ENCODE peak calls at places on chromosomes 6 and 20, in nine cellular contexts. L, K, X, F, P, D, H, Z and N are unnamed samples. For H3K9me3, the result is how much of the 10 kb centered on the place peaks cover.

GRCh38 chr20:49909499-49910339 is 5.6 kb downstream of the SPATA2 start:
- DNase-seq in L (no peak), X (peak), P (no peak), F (no peak), D (peak), K (no peak), Z (no peak), H (no peak), N (peak)

GRCh38 chr6:11462742-11463414 is 74.7 kb upstream of the TMEM170B start:
- DNase-seq in P (no peak), D (no peak), Z (no peak), H (no peak), X (no peak), F (no peak), K (no peak), L (no peak), N (no peak)

GRCh38 chr6:162750776-162751175 is 23.0 kb downstream of the PACRG start:
- DNase-seq in P (no peak), H (no peak), X (no peak), L (no peak), F (no peak), Z (peak), K (no peak), D (no peak), N (no peak)

GRCh38 chr20:43799150-43799711 is 72.4 kb upstream of the GTSF1L start:
- DNase-seq in H (no peak), D (no peak), L (no peak), X (no peak), P (no peak), K (no peak), Z (no peak), F (no peak), N (peak)

GRCh38 chr6:64074981-64075380 is 439.4 kb downstream of the PHF3 start:
- DNase-seq in P (no peak), H (no peak), Z (no peak), K (no peak), X (no peak), D (no peak), L (no peak), F (no peak), N (no peak)

GRCh38 chr6:26493258-26493657 is 6.8 kb upstream of the BTN1A1 start:
- DNase-seq in D (no peak), X (no peak), Z (peak), F (no peak), P (no peak), H (no peak), K (no peak), L (no peak), N (no peak)

GRCh38 chr6:17334265-17334664 is 53.1 kb downstream of the RBM24 start:
- DNase-seq in Z (peak), F (no peak), P (no peak), K (no peak), X (no peak), H (no peak), D (no peak), L (no peak), N (no peak)

GRCh38 chr6:37209461-37210205 is 39.7 kb downstream of the PIM1 start:
- DNase-seq in Z (no peak), P (no peak), L (no peak), F (peak), H (no peak), K (no peak), D (no peak), X (no peak), N (no peak)

GRCh38 chr20:25278636-25279361 is 30.9 kb downstream of the PYGB start:
- DNase-seq in Z (no peak), F (no peak), X (peak), D (peak), K (no peak), P (peak), L (peak), H (peak), N (peak)

GRCh38 chr6:144897441-144897921 is 612.3 kb downstream of the UTRN start:
- DNase-seq in P (no peak), L (no peak), X (no peak), K (peak), F (no peak), D (no peak), Z (peak), H (no peak), N (no peak)

GRCh38 chr6:144898052-144898689 is 613.0 kb downstream of the UTRN start:
- DNase-seq in L (no peak), Z (no peak), K (peak), F (no peak), H (no peak), X (no peak), D (no peak), P (no peak), N (no peak)

GRCh38 chr6:144896876-144897275 is 611.7 kb downstream of the UTRN start:
- DNase-seq in K (no peak), X (no peak), D (no peak), L (no peak), P (no peak), H (no peak), F (no peak), Z (no peak), N (no peak)

GRCh38 chr6:144899161-144899560 is 614.0 kb downstream of the UTRN start:
- DNase-seq in D (no peak), F (no peak), L (no peak), K (no peak), P (no peak), Z (no peak), X (no peak), H (no peak), N (no peak)

GRCh38 chr6:144898741-144899140 is 613.6 kb downstream of the UTRN start:
- DNase-seq in P (no peak), L (no peak), X (no peak), K (no peak), Z (no peak), H (no peak), D (no peak), F (no peak), N (no peak)
- TF ChIP-seq CTCF in P (no peak), L (no peak), X (no peak), K (no peak), Z (no peak), H (no peak), D (no peak), F (no peak), N (no peak)

GRCh38 chr20:63284981-63285524 is 7.9 kb upstream of the COL20A1 start:
- DNase-seq in D (no peak), L (no peak), X (no peak), K (no peak), F (no peak), P (no peak), Z (no peak), H (no peak), N (no peak)
- H3K4me3 ChIP-seq in D (no peak), L (no peak), X (no peak), K (no peak), F (no peak), P (no peak), Z (no peak), H (no peak), N (no peak)

GRCh38 chr6:159540883-159541282 is 152.2 kb downstream of the SOD2 start:
- DNase-seq in H (no peak), X (no peak), L (no peak), K (no peak), F (no peak), D (no peak), P (no peak), Z (no peak), N (no peak)
- H3K9me3 ChIP-seq in H (under half), X (under half), L (under half), K (under half), F (under half), D (under half), P (under half), Z (under half), N (under half)

DNA sequence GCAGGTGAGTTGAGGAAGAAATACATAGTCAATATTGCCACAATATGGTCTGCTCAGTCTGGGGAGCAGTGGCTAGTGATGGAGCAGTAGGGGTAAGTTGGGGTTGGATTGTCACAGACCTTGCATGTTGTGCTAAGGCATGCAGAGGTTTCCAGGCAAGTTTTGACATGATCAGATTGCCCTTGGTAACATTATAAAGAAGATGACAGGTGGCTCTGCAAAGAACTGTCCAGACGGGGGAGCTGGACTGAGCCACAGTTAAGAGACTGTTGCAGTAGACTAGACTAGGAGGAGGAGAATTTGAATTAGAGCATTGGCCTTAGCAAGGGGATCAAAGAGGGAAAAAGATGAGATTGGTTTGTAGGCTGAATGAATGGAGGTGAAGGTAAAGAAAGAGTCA is 23.4 kb downstream of the ATRN start:
- DNase-seq in F (no peak), H (no peak), P (no peak), K (no peak), Z (no peak), D (no peak), X (no peak), L (no peak), N (no peak)
- TF ChIP-seq CTCF in F (no peak), H (no peak), P (no peak), K (peak), Z (no peak), D (no peak), X (no peak), L (no peak), N (no peak)

DNA sequence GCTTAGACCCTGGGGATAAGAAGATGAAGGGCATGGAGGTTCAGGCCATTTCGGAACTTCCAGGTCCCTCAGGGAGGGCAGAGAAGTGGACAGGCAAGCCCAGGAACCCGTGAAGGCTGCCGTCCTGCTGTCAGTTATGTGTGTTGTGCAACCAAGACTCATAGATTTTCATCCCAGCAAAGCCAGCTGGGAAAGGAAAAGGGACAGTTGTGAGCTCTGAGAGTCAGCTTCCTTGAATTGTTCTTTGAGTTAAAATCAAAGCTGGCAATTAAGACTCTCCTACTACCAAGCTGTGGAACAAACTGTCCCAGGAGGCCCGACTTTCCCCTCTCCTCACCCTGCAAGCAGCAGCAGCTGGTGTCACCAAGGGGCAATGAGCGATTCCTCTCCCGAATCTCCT is 46.4 kb upstream of the IYD start:
- DNase-seq in Z (no peak), K (no peak), D (no peak), F (no peak), L (no peak), P (no peak), X (peak), H (no peak), N (no peak)
- H3K4me3 ChIP-seq in Z (no peak), K (no peak), D (no peak), F (no peak), L (no peak), P (no peak), X (no peak), H (no peak), N (no peak)

GRCh38 chr6:30282522-30282921 is 44.2 kb upstream of the TRIM39 start:
- DNase-seq in P (no peak), D (no peak), F (no peak), Z (no peak), K (no peak), X (no peak), L (no peak), H (no peak), N (no peak)

GRCh38 chr6:30287139-30287538 is 39.6 kb upstream of the TRIM39 start:
- DNase-seq in X (no peak), P (no peak), L (no peak), D (no peak), Z (no peak), K (no peak), H (no peak), F (no peak), N (no peak)

DNA sequence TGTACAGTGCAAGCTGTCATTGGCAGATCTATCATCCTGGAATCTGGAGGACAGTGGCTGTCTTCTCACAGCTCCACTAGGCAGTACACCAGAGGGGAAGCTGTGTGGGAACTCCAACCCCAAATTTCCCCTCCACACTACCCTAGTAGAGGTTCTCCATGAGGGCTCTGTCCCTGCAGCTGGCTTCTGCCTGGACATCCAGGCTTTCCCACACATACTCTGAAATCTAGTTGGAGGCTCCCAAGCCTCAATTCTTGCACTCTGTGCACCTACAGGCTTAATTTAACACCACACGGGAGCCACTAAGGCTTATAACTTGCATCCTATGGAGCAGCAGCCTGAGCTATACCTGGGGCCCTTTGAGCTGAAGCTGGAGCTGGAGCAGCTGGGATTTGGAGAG is 43.0 kb upstream of the TRIM39 start:
- DNase-seq in P (no peak), Z (no peak), X (no peak), L (no peak), F (no peak), K (no peak), H (no peak), D (no peak), N (no peak)
- H3K9me3 ChIP-seq in P (half or more), Z (half or more), X (half or more), L (half or more), F (under half), K (under half), H (under half), D (under half), N (under half)

GRCh38 chr20:62362991-62363919 is 3.9 kb downstream of the LAMA5 start:
- DNase-seq in Z (peak), H (peak), K (no peak), P (peak), D (peak), F (no peak), L (peak), X (peak), N (peak)
- TF ChIP-seq CTCF in Z (peak), H (no peak), K (peak), P (no peak), D (no peak), F (no peak), L (peak), X (no peak), N (peak)